ENCODE peak calls at places on chromosomes 3 and 15, in seven cellular contexts. G is stimulated activated CD4-positive, alpha-beta T cell treated with anti-CD3 and anti-CD28 coated beads, Interleukin-12 subunit alpha, Interleukin-12 subunit beta, amount 100 ng/mL, for 24 hours; K is NCI-H345; X is foreskin keratinocyte; L is C1 segment of cervical spinal cord; Z is head of caudate nucleus; S is mesenteric fat pad. Q is an unnamed sample.

GRCh38 chr3:72907851-72908620 is 20.2 kb downstream of the GXYLT2 start:
- DNase-seq in G (no peak), K (no peak), X (peak), L (no peak), Z (no peak), S (no peak), Q (peak)

GRCh38 chr3:25662921-25663320 is 1.8 kb downstream of the TOP2B start:
- DNase-seq in G (no peak), K (no peak), X (no peak), L (no peak), Z (no peak), S (no peak), Q (no peak)

GRCh38 chr3:62665627-62666433 is 209.4 kb downstream of the CADPS start:
- DNase-seq in G (peak), K (peak), X (peak), L (peak), Z (peak), S (no peak), Q (peak)

GRCh38 chr3:35296533-35296932 is 342.8 kb upstream of the ARPP21 start:
- DNase-seq in G (no peak), K (no peak), X (no peak), L (no peak), Z (no peak), S (no peak), Q (no peak)

GRCh38 chr3:190644766-190645165 is 130.9 kb downstream of the IL1RAP start:
- DNase-seq in G (no peak), K (no peak), X (peak), L (no peak), Z (no peak), S (no peak), Q (no peak)

GRCh38 chr3:177810162-177810623 is 612.9 kb upstream of the TBL1XR1 start:
- DNase-seq in G (no peak), K (no peak), X (peak), L (no peak), Z (no peak), S (no peak), Q (no peak)

GRCh38 chr15:80695099-80695910 is at the start of gene ABHD17C:
- DNase-seq in G (peak), K (peak), X (peak), L (peak), Z (peak), S (peak), Q (peak)

GRCh38 chr3:108629974-108630373 is 40.5 kb downstream of the DZIP3 start:
- DNase-seq in G (no peak), K (no peak), X (no peak), L (no peak), Z (no peak), S (no peak), Q (no peak)

GRCh38 chr3:31213869-31214486 is 318.7 kb upstream of the STT3B start:
- DNase-seq in G (no peak), K (no peak), X (no peak), L (no peak), Z (no peak), S (no peak), Q (no peak)

GRCh38 chr15:78004919-78005634 is 72.4 kb downstream of the TBC1D2B start:
- DNase-seq in G (no peak), K (peak), X (peak), L (peak), Z (peak), S (no peak), Q (peak)

GRCh38 chr3:137263982-137264777 is 306.4 kb downstream of the IL20RB start:
- DNase-seq in G (no peak), K (peak), X (no peak), L (no peak), Z (no peak), S (no peak), Q (no peak)

GRCh38 chr15:30917675-30918074 is 14.0 kb downstream of the FAN1 start:
- DNase-seq in G (no peak), K (no peak), X (no peak), L (no peak), Z (no peak), S (no peak), Q (no peak)

GRCh38 chr3:36965440-36965839 is 20.6 kb upstream of the TRANK1 start:
- DNase-seq in G (no peak), K (peak), X (peak), L (no peak), Z (no peak), S (no peak), Q (no peak)

GRCh38 chr3:138862531-138862923 is 27.8 kb upstream of the PIK3CB start:
- DNase-seq in G (no peak), K (no peak), X (no peak), L (no peak), Z (peak), S (no peak), Q (no peak)

GRCh38 chr3:29605845-29606244 is 325.0 kb downstream of the RBMS3 start:
- DNase-seq in G (no peak), K (no peak), X (peak), L (no peak), Z (no peak), S (no peak), Q (no peak)

GRCh38 chr15:58038426-58039106 is 26.9 kb downstream of the ALDH1A2 start:
- DNase-seq in G (no peak), K (peak), X (peak), L (no peak), Z (no peak), S (no peak), Q (no peak)

GRCh38 chr3:48157950-48158376 is 30.3 kb downstream of the CDC25A start:
- DNase-seq in G (peak), K (no peak), X (no peak), L (no peak), Z (peak), S (no peak), Q (no peak)

GRCh38 chr15:88617031-88617722 is 4.0 kb upstream of the AEN start:
- DNase-seq in G (no peak), K (no peak), X (no peak), L (no peak), Z (no peak), S (no peak), Q (no peak)

GRCh38 chr15:25846377-25846776 is 16.8 kb downstream of the ATP10A start:
- DNase-seq in G (no peak), K (no peak), X (no peak), L (no peak), Z (no peak), S (no peak), Q (no peak)

GRCh38 chr3:185677146-185677829 is 91.2 kb downstream of the SENP2 start:
- DNase-seq in G (no peak), K (peak), X (peak), L (peak), Z (no peak), S (no peak), Q (no peak)

GRCh38 chr15:99707481-99708270 is 25.6 kb downstream of the LYSMD4 start:
- DNase-seq in G (no peak), K (no peak), X (peak), L (no peak), Z (no peak), S (no peak), Q (no peak)

GRCh38 chr3:4245671-4246070 is 57.5 kb upstream of the SETMAR start:
- DNase-seq in G (no peak), K (no peak), X (no peak), L (no peak), Z (no peak), S (no peak), Q (no peak)

GRCh38 chr15:69540622-69541021 is 88.0 kb downstream of the RPLP1 start:
- DNase-seq in G (no peak), K (peak), X (no peak), L (no peak), Z (peak), S (peak), Q (no peak)

GRCh38 chr15:52261498-52262242 is 33.9 kb downstream of the MYO5C start:
- DNase-seq in G (peak), K (no peak), X (peak), L (peak), Z (no peak), S (no peak), Q (no peak)

GRCh38 chr3:22947741-22948140 is 255.4 kb upstream of the UBE2E2 start:
- DNase-seq in G (no peak), K (no peak), X (no peak), L (no peak), Z (no peak), S (no peak), Q (no peak)

GRCh38 chr15:73940061-73940981 is 14.1 kb downstream of the LOXL1 start:
- DNase-seq in G (no peak), K (no peak), X (no peak), L (no peak), Z (no peak), S (no peak), Q (no peak)

GRCh38 chr3:14651440-14652251 is at the start of gene CCDC174:
- DNase-seq in G (peak), K (peak), X (peak), L (peak), Z (peak), S (peak), Q (peak)